ENCODE peak calls at places on chromosomes 7 and 10, in four cellular contexts. One of them, this sample, is unnamed.

GRCh38 chr10:95758351-95759025 is 2.5 kb downstream of the ENTPD1 start:
- DNase-seq in HepG2: no peak
- DNase-seq in H1: no peak
- DNase-seq in GM12878: peak; percentile 92
- DNase-seq in this sample: peak; percentile 8

GRCh38 chr7:150446288-150446938 is 4.0 kb upstream of the GIMAP8 start:
- DNase-seq in HepG2: no peak
- DNase-seq in H1: no peak
- DNase-seq in GM12878: no peak
- DNase-seq in this sample: no peak

GRCh38 chr7:107856806-107857540 is 34.0 kb upstream of the DLD start:
- DNase-seq in HepG2: peak; percentile 67
- DNase-seq in H1: no peak
- DNase-seq in GM12878: no peak
- DNase-seq in this sample: no peak

GRCh38 chr7:159065852-159066480 is 78.7 kb downstream of the VIPR2 start:
- DNase-seq in HepG2: no peak
- DNase-seq in H1: no peak
- DNase-seq in GM12878: no peak
- DNase-seq in this sample: no peak

GRCh38 chr7:30924624-30925023 is 13.0 kb downstream of the AQP1 start:
- DNase-seq in HepG2: no peak
- DNase-seq in H1: no peak
- DNase-seq in GM12878: no peak
- DNase-seq in this sample: no peak

GRCh38 chr10:24202181-24202570 is 6.8 kb upstream of the KIAA1217 start:
- DNase-seq in HepG2: peak; percentile 67
- DNase-seq in H1: no peak
- DNase-seq in GM12878: no peak
- DNase-seq in this sample: no peak

GRCh38 chr7:44261239-44261638 is 60.5 kb downstream of the YKT6 start:
- DNase-seq in HepG2: no peak
- DNase-seq in H1: no peak
- DNase-seq in GM12878: no peak
- DNase-seq in this sample: no peak

GRCh38 chr7:46663025-46663424 is 742.0 kb upstream of the IGFBP3 start:
- DNase-seq in HepG2: no peak
- DNase-seq in H1: no peak
- DNase-seq in GM12878: no peak
- DNase-seq in this sample: no peak

GRCh38 chr7:149773446-149774236 is at the start of gene ZNF467:
- DNase-seq in HepG2: no peak
- DNase-seq in H1: no peak
- DNase-seq in GM12878: no peak
- DNase-seq in this sample: peak; percentile 67

GRCh38 chr7:51029131-51029530 is 246.4 kb upstream of the GRB10 start:
- DNase-seq in HepG2: no peak
- DNase-seq in H1: no peak
- DNase-seq in GM12878: no peak
- DNase-seq in this sample: no peak

GRCh38 chr10:47277352-47278151 is 22.4 kb upstream of the GDF10 start:
- DNase-seq in HepG2: no peak
- DNase-seq in H1: no peak
- DNase-seq in GM12878: no peak
- DNase-seq in this sample: no peak

GRCh38 chr7:47783456-47784240 is 164.6 kb downstream of the PKD1L1 start:
- DNase-seq in HepG2: peak; percentile 61
- DNase-seq in H1: no peak
- DNase-seq in GM12878: no peak
- DNase-seq in this sample: no peak

GRCh38 chr7:5543361-5543760 is 119.7 kb upstream of the TNRC18 start:
- DNase-seq in HepG2: no peak
- DNase-seq in H1: no peak
- DNase-seq in GM12878: no peak
- DNase-seq in this sample: no peak

GRCh38 chr7:74498354-74498753 is 44.6 kb downstream of the GTF2IRD1 start:
- DNase-seq in HepG2: no peak
- DNase-seq in H1: no peak
- DNase-seq in GM12878: no peak
- DNase-seq in this sample: no peak

GRCh38 chr10:17272648-17273047 is 44.6 kb downstream of the VIM start:
- DNase-seq in HepG2: no peak
- DNase-seq in H1: no peak
- DNase-seq in GM12878: no peak
- DNase-seq in this sample: no peak

GRCh38 chr7:131608112-131608498 is 51.7 kb upstream of the PODXL start:
- DNase-seq in HepG2: no peak
- DNase-seq in H1: no peak
- DNase-seq in GM12878: no peak
- DNase-seq in this sample: no peak

GRCh38 chr10:586716-587115 is 102.8 kb downstream of the DIP2C start:
- DNase-seq in HepG2: no peak
- DNase-seq in H1: no peak
- DNase-seq in GM12878: no peak
- DNase-seq in this sample: no peak

GRCh38 chr10:47260505-47261111 is 39.4 kb upstream of the GDF10 start:
- DNase-seq in HepG2: no peak
- DNase-seq in H1: no peak
- DNase-seq in GM12878: no peak
- DNase-seq in this sample: peak; percentile 40

GRCh38 chr10:48390933-48391845 is 84.7 kb downstream of the MAPK8 start:
- DNase-seq in HepG2: no peak
- DNase-seq in H1: no peak
- DNase-seq in GM12878: peak; percentile 24
- DNase-seq in this sample: peak; percentile 18

GRCh38 chr10:71755179-71755879 is 18.0 kb downstream of the VSIR start:
- DNase-seq in HepG2: no peak
- DNase-seq in H1: no peak
- DNase-seq in GM12878: no peak
- DNase-seq in this sample: no peak

GRCh38 chr10:121753726-121754476 is 155.7 kb upstream of the FGFR2 start:
- DNase-seq in HepG2: no peak
- DNase-seq in H1: no peak
- DNase-seq in GM12878: peak; percentile 46
- DNase-seq in this sample: no peak

GRCh38 chr7:26117142-26117807 is 34.7 kb upstream of the NFE2L3 start:
- DNase-seq in HepG2: peak; percentile 23
- DNase-seq in H1: no peak
- DNase-seq in GM12878: no peak
- DNase-seq in this sample: peak; percentile 45

GRCh38 chr10:132551093-132551807 is 13.7 kb downstream of the INPP5A start:
- DNase-seq in HepG2: no peak
- DNase-seq in H1: no peak
- DNase-seq in GM12878: no peak
- DNase-seq in this sample: no peak

GRCh38 chr10:133378251-133379096 is 588 bp upstream of the PAOX start:
- DNase-seq in HepG2: peak; percentile 46
- DNase-seq in H1: no peak
- DNase-seq in GM12878: no peak
- DNase-seq in this sample: peak; percentile 56

GRCh38 chr7:17849504-17849903 is 90.8 kb downstream of the SNX13 start:
- DNase-seq in HepG2: peak; percentile 55
- DNase-seq in H1: no peak
- DNase-seq in GM12878: no peak
- DNase-seq in this sample: no peak

GRCh38 chr10:43038783-43039628 is 37.9 kb upstream of the RET start:
- DNase-seq in HepG2: no peak
- DNase-seq in H1: no peak
- DNase-seq in GM12878: no peak
- DNase-seq in this sample: no peak

GRCh38 chr10:91289295-91289694 is 68.8 kb downstream of the PCGF5 start:
- DNase-seq in HepG2: no peak
- DNase-seq in H1: no peak
- DNase-seq in GM12878: no peak
- DNase-seq in this sample: no peak

GRCh38 chr10:100997364-100998182 is 2.0 kb upstream of the LZTS2 start:
- DNase-seq in HepG2: peak; percentile 74
- DNase-seq in H1: peak; percentile 71
- DNase-seq in GM12878: no peak
- DNase-seq in this sample: peak; percentile 57

GRCh38 chr10:102776779-102777417 is 33.1 kb downstream of the WBP1L start:
- DNase-seq in HepG2: peak; percentile 85
- DNase-seq in H1: peak; percentile 43
- DNase-seq in GM12878: no peak
- DNase-seq in this sample: peak; percentile 73
- H3K4me1 ChIP-seq in HepG2: peaks cover 47% of the 10 kb centered on the region
- H3K4me1 ChIP-seq in H1: peaks cover 23% of the 10 kb centered on the region
- H3K4me1 ChIP-seq in GM12878: peaks cover 9% of the 10 kb centered on the region
- H3K4me1 ChIP-seq in this sample: peaks cover 57% of the 10 kb centered on the region

GRCh38 chr10:8048281-8049008 is 6.0 kb upstream of the GATA3 start:
- DNase-seq in HepG2: no peak
- DNase-seq in H1: no peak
- DNase-seq in GM12878: no peak
- DNase-seq in this sample: no peak
- TF ChIP-seq CEBPB in HepG2: no peak
- TF ChIP-seq CEBPB in H1: no peak
- TF ChIP-seq CEBPB in GM12878: no peak
- TF ChIP-seq CEBPB in this sample: no peak

GRCh38 chr10:118948784-118949183 is 80.7 kb upstream of the NANOS1 start:
- DNase-seq in HepG2: no peak
- DNase-seq in H1: no peak
- DNase-seq in GM12878: no peak
- DNase-seq in this sample: no peak

GRCh38 chr10:118952493-118953295 is 76.8 kb upstream of the NANOS1 start:
- DNase-seq in HepG2: no peak
- DNase-seq in H1: no peak
- DNase-seq in GM12878: no peak
- DNase-seq in this sample: no peak

GRCh38 chr10:118953598-118953997 is 75.9 kb upstream of the NANOS1 start:
- DNase-seq in HepG2: no peak
- DNase-seq in H1: no peak
- DNase-seq in GM12878: no peak
- DNase-seq in this sample: no peak

GRCh38 chr10:118950190-118950658 is 79.3 kb upstream of the NANOS1 start:
- DNase-seq in HepG2: no peak
- DNase-seq in H1: no peak
- DNase-seq in GM12878: no peak
- DNase-seq in this sample: no peak

GRCh38 chr10:118951218-118951617 is 78.3 kb upstream of the NANOS1 start:
- DNase-seq in HepG2: no peak
- DNase-seq in H1: no peak
- DNase-seq in GM12878: no peak
- DNase-seq in this sample: no peak
- TF ChIP-seq HDAC6 in HepG2: no peak
- TF ChIP-seq HDAC6 in H1: no peak
- TF ChIP-seq HDAC6 in GM12878: no peak
- TF ChIP-seq HDAC6 in this sample: no peak

GRCh38 chr7:95006010-95006409 is 98.6 kb downstream of the PPP1R9A start:
- DNase-seq in HepG2: no peak
- DNase-seq in H1: no peak
- DNase-seq in GM12878: no peak
- DNase-seq in this sample: no peak

GRCh38 chr7:95011156-95011928 is 103.9 kb downstream of the PPP1R9A start:
- DNase-seq in HepG2: no peak
- DNase-seq in H1: no peak
- DNase-seq in GM12878: no peak
- DNase-seq in this sample: no peak

GRCh38 chr7:95012001-95012400 is 104.6 kb downstream of the PPP1R9A start:
- DNase-seq in HepG2: no peak
- DNase-seq in H1: no peak
- DNase-seq in GM12878: no peak
- DNase-seq in this sample: no peak
- H3K4me1 ChIP-seq in HepG2: no peaks in the 10 kb centered on the region
- H3K4me1 ChIP-seq in H1: no peaks in the 10 kb centered on the region
- H3K4me1 ChIP-seq in GM12878: no peaks in the 10 kb centered on the region
- H3K4me1 ChIP-seq in this sample: no peaks in the 10 kb centered on the region

GRCh38 chr10:30456262-30456661 is 22.3 kb downstream of the MAP3K8 start:
- DNase-seq in HepG2: no peak
- DNase-seq in H1: no peak
- DNase-seq in GM12878: peak; percentile 65
- DNase-seq in this sample: no peak
- TF ChIP-seq CEBPB in HepG2: no peak
- TF ChIP-seq CEBPB in H1: no peak
- TF ChIP-seq CEBPB in GM12878: no peak
- TF ChIP-seq CEBPB in this sample: no peak

This sample was measured in K562.